ENCODE peak calls at places on chromosome 16, in nine cellular contexts. Q, N, W, R, P, L, U, O and D are unnamed samples.

GRCh38 chr16:70700101-70701020 is 14.5 kb upstream of the MTSS2 start:
- DNase-seq in N (no peak), U (peak; percentile 67), P (no peak), Q (no peak), L (no peak), O (no peak), W (peak; percentile 88), R (peak; percentile 79), D (no peak)

GRCh38 chr16:75179208-75179607 is 27.8 kb downstream of the CTRB2 start:
- DNase-seq in W (no peak), L (no peak), O (no peak), N (no peak), P (no peak), U (no peak), Q (no peak), R (no peak), D (no peak)

GRCh38 chr16:31149894-31150890 is at the start of gene PRSS36:
- DNase-seq in N (peak; percentile 6), L (no peak), W (no peak), Q (no peak), U (no peak), O (no peak), R (no peak), P (no peak), D (no peak)

GRCh38 chr16:11406177-11406560 is 60.9 kb downstream of the RMI2 start:
- DNase-seq in Q (no peak), P (no peak), O (no peak), L (no peak), W (no peak), N (no peak), R (no peak), U (no peak), D (no peak)

GRCh38 chr16:81923296-81923695 is 88.0 kb downstream of the SDR42E1 start:
- DNase-seq in P (no peak), N (no peak), W (no peak), O (no peak), R (no peak), L (no peak), U (no peak), Q (no peak), D (no peak)

GRCh38 chr16:15811778-15812750 is 44.8 kb downstream of the MYH11 start:
- DNase-seq in L (peak; percentile 87), Q (no peak), N (peak; percentile 38), P (no peak), R (no peak), O (no peak), U (no peak), W (no peak), D (no peak)

GRCh38 chr16:57859331-57859730 is 57.0 kb upstream of the KIFC3 start:
- DNase-seq in N (no peak), Q (peak; percentile 48), R (no peak), W (no peak), U (no peak), L (peak; percentile 65), O (no peak), P (no peak), D (no peak)

GRCh38 chr16:89230210-89230609 is 12.7 kb downstream of the ZNF778 start:
- DNase-seq in O (no peak), N (no peak), L (no peak), R (peak; percentile 23), W (no peak), P (no peak), U (no peak), Q (no peak), D (no peak)

GRCh38 chr16:58506241-58507194 is 6.6 kb downstream of the NDRG4 start:
- DNase-seq in P (no peak), L (no peak), U (no peak), Q (no peak), O (no peak), N (no peak), R (no peak), W (no peak), D (no peak)

GRCh38 chr16:87416826-87417471 is 24.8 kb downstream of the MAP1LC3B start:
- DNase-seq in R (no peak), W (no peak), P (peak; percentile 34), Q (no peak), U (no peak), L (peak; percentile 82), O (no peak), N (no peak), D (no peak)

GRCh38 chr16:85667261-85667660 is 21.5 kb downstream of the GINS2 start:
- DNase-seq in P (no peak), O (no peak), Q (no peak), N (no peak), U (no peak), R (no peak), W (no peak), L (no peak), D (no peak)

GRCh38 chr16:265711-266110 is 10.0 kb downstream of the RGS11 start:
- DNase-seq in U (no peak), Q (no peak), N (no peak), P (no peak), W (no peak), L (no peak), O (no peak), R (no peak), D (no peak)